ENCODE peak calls at places on chromosomes 2 and 18, in seven cellular contexts. O, L, I, K, N, D and W are unnamed samples.

GRCh38 chr2:144508162-144508765 is 11.7 kb downstream of the ZEB2 start:
- DNase-seq in O (no peak), L (no peak), I (no peak), K (no peak), N (no peak), D (no peak), W (no peak)

GRCh38 chr2:199019898-199020507 is 437.7 kb downstream of the SATB2 start:
- DNase-seq in O (no peak), L (no peak), I (no peak), K (no peak), N (peak; percentile 13), D (no peak), W (peak; percentile 56)

GRCh38 chr2:29254-29653 is 17.1 kb downstream of the FAM110C start:
- DNase-seq in O (no peak), L (no peak), I (no peak), K (no peak), N (no peak), D (no peak), W (no peak)

GRCh38 chr2:25089605-25090424 is 47.9 kb downstream of the EFR3B start:
- DNase-seq in O (no peak), L (peak; percentile 48), I (no peak), K (no peak), N (no peak), D (no peak), W (no peak)

GRCh38 chr18:59300676-59301285 is 17.7 kb downstream of the CPLX4 start:
- DNase-seq in O (no peak), L (no peak), I (no peak), K (no peak), N (no peak), D (no peak), W (no peak)

GRCh38 chr2:95525294-95526035 is 40.9 kb upstream of the TRIM43B start:
- DNase-seq in O (peak; percentile 36), L (no peak), I (no peak), K (no peak), N (peak; percentile 39), D (peak; percentile 31), W (no peak)

GRCh38 chr2:128607981-128608506 is 289.4 kb upstream of the HS6ST1 start:
- DNase-seq in O (no peak), L (no peak), I (peak; percentile 69), K (no peak), N (no peak), D (no peak), W (no peak)

GRCh38 chr18:47721876-47722275 is 208.6 kb downstream of the SMAD2 start:
- DNase-seq in O (no peak), L (no peak), I (peak; percentile 29), K (no peak), N (no peak), D (no peak), W (no peak)

GRCh38 chr2:222295368-222296041 is 3.3 kb downstream of the PAX3 start:
- DNase-seq in O (no peak), L (peak; percentile 53), I (no peak), K (no peak), N (no peak), D (no peak), W (peak; percentile 66)
- H3K9me3 ChIP-seq in O (peaks cover 2% of the 10 kb centered on the region), L (no peaks in the 10 kb centered on the region), I (no peaks in the 10 kb centered on the region), K (no peaks in the 10 kb centered on the region), N (no peaks in the 10 kb centered on the region), D (no peaks in the 10 kb centered on the region), W (peaks cover 18% of the 10 kb centered on the region)

DNA sequence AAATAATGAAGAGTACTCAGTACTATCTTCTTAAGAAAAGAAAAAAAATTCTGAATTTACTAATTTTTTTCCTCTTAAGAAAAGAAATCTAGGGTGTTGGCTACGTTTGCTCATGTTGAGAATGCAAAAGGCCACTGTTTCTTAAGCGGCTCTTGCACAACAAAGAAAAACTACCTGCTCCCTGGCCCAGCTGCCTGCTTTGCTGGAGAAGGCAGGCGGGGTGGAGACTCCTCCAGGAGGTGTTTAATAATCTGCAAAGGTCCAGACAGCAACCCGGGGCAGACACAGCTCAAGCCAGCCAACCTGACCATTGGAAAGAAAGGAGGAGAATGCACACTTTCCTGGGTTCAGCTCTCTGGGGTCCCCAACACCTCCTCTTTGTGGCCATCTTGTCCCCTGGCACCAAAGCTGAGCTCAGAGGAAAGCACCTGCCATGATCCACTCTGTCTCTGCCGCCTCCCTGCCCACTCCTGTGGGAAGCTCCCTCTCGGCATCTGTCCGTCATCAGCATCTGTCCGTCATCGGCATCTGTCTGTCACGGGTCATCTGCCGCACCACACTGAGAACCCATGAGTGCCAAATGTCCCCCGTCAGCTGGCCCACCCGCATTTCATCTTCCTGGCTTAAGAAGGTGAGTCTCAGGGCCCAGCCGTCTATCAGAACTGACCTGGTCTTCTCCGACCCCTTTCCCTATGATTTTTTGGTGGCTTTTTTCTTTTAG is 11.9 kb downstream of the ZNF516 start:
- DNase-seq in O (no peak), L (no peak), I (peak; percentile 40), K (no peak), N (no peak), D (no peak), W (no peak)
- H3K4me1 ChIP-seq in O (no peaks in the 10 kb centered on the region), L (peaks cover 15% of the 10 kb centered on the region), I (no peaks in the 10 kb centered on the region), K (no peaks in the 10 kb centered on the region), N (peaks cover 10% of the 10 kb centered on the region), D (no peaks in the 10 kb centered on the region), W (peaks cover 5% of the 10 kb centered on the region)

GRCh38 chr2:88724643-88725332 is 33.3 kb downstream of the RPIA start:
- DNase-seq in O (no peak), L (no peak), I (no peak), K (no peak), N (no peak), D (peak; percentile 35), W (no peak)

GRCh38 chr2:88720399-88720798 is 28.9 kb downstream of the RPIA start:
- DNase-seq in O (no peak), L (no peak), I (no peak), K (no peak), N (no peak), D (no peak), W (no peak)

GRCh38 chr2:88721268-88721667 is 29.8 kb downstream of the RPIA start:
- DNase-seq in O (no peak), L (no peak), I (no peak), K (no peak), N (no peak), D (no peak), W (no peak)
- H3K9me3 ChIP-seq in O (no peaks in the 10 kb centered on the region), L (peaks cover 5% of the 10 kb centered on the region), I (no peaks in the 10 kb centered on the region), K (no peaks in the 10 kb centered on the region), N (no peaks in the 10 kb centered on the region), D (no peaks in the 10 kb centered on the region), W (no peaks in the 10 kb centered on the region)

GRCh38 chr2:85011098-85011497 is 40.1 kb downstream of the KCMF1 start:
- DNase-seq in O (no peak), L (no peak), I (no peak), K (no peak), N (no peak), D (no peak), W (no peak)
- H3K4me1 ChIP-seq in O (no peaks in the 10 kb centered on the region), L (peaks cover 3% of the 10 kb centered on the region), I (peaks cover 6% of the 10 kb centered on the region), K (peaks cover 33% of the 10 kb centered on the region), N (peaks cover 18% of the 10 kb centered on the region), D (peaks cover 3% of the 10 kb centered on the region), W (peaks cover 36% of the 10 kb centered on the region)